ENCODE peak calls at places on chromosome 1, in five cellular contexts. One of them, this sample, is unnamed. For H3K36me3, the result is how much of the 10 kb centered on the place peaks cover.

GRCh38 chr1:3762873-3763228 is 9.7 kb upstream of the SMIM1 start:
- DNase-seq in mesenchymal stem cell: no peak
- DNase-seq in IMR-90: no peak
- DNase-seq in trophoblast cell: no peak
- DNase-seq in neuronal stem cell: no peak
- DNase-seq in this sample: no peak

GRCh38 chr1:115557715-115558114 is 84.1 kb upstream of the VANGL1 start:
- DNase-seq in mesenchymal stem cell: no peak
- DNase-seq in IMR-90: no peak
- DNase-seq in trophoblast cell: no peak
- DNase-seq in neuronal stem cell: no peak
- DNase-seq in this sample: peak

GRCh38 chr1:12121212-12122000 is 45.4 kb upstream of the TNFRSF1B start:
- DNase-seq in mesenchymal stem cell: peak
- DNase-seq in IMR-90: peak
- DNase-seq in trophoblast cell: peak
- DNase-seq in neuronal stem cell: no peak
- DNase-seq in this sample: no peak

GRCh38 chr1:41661428-41662060 is 177.1 kb upstream of the EDN2 start:
- DNase-seq in mesenchymal stem cell: no peak
- DNase-seq in IMR-90: no peak
- DNase-seq in trophoblast cell: no peak
- DNase-seq in neuronal stem cell: no peak
- DNase-seq in this sample: no peak

GRCh38 chr1:200176798-200177197 is 149.3 kb downstream of the NR5A2 start:
- DNase-seq in mesenchymal stem cell: no peak
- DNase-seq in IMR-90: no peak
- DNase-seq in trophoblast cell: no peak
- DNase-seq in neuronal stem cell: no peak
- DNase-seq in this sample: peak

GRCh38 chr1:184110253-184111204 is 59.0 kb downstream of the TSEN15 start:
- DNase-seq in mesenchymal stem cell: no peak
- DNase-seq in IMR-90: no peak
- DNase-seq in trophoblast cell: no peak
- DNase-seq in neuronal stem cell: no peak
- DNase-seq in this sample: peak

GRCh38 chr1:91307784-91308409 is 96.7 kb downstream of the HFM1 start:
- DNase-seq in mesenchymal stem cell: no peak
- DNase-seq in IMR-90: no peak
- DNase-seq in trophoblast cell: no peak
- DNase-seq in neuronal stem cell: no peak
- DNase-seq in this sample: no peak

GRCh38 chr1:31944205-31945089 is 6.3 kb upstream of the PTP4A2 start:
- DNase-seq in mesenchymal stem cell: peak
- DNase-seq in IMR-90: peak
- DNase-seq in trophoblast cell: peak
- DNase-seq in neuronal stem cell: peak
- DNase-seq in this sample: peak

GRCh38 chr1:150613061-150613920 is 16.1 kb downstream of the ENSA start:
- DNase-seq in mesenchymal stem cell: peak
- DNase-seq in IMR-90: peak
- DNase-seq in trophoblast cell: peak
- DNase-seq in neuronal stem cell: no peak
- DNase-seq in this sample: no peak

GRCh38 chr1:151508721-151509292 is 2.4 kb upstream of the CGN start:
- DNase-seq in mesenchymal stem cell: peak
- DNase-seq in IMR-90: no peak
- DNase-seq in trophoblast cell: peak
- DNase-seq in neuronal stem cell: no peak
- DNase-seq in this sample: peak

GRCh38 chr1:6134206-6134605 is 45.9 kb downstream of the CHD5 start:
- DNase-seq in mesenchymal stem cell: no peak
- DNase-seq in IMR-90: no peak
- DNase-seq in trophoblast cell: no peak
- DNase-seq in neuronal stem cell: no peak
- DNase-seq in this sample: no peak

GRCh38 chr1:218930879-218931278 is 242.8 kb upstream of the LYPLAL1 start:
- DNase-seq in mesenchymal stem cell: peak
- DNase-seq in IMR-90: peak
- DNase-seq in trophoblast cell: no peak
- DNase-seq in neuronal stem cell: no peak
- DNase-seq in this sample: no peak

GRCh38 chr1:208093754-208094719 is 150.1 kb downstream of the PLXNA2 start:
- DNase-seq in mesenchymal stem cell: peak
- DNase-seq in IMR-90: peak
- DNase-seq in trophoblast cell: peak
- DNase-seq in neuronal stem cell: peak
- DNase-seq in this sample: peak

GRCh38 chr1:5644281-5645134 is 347.7 kb downstream of the NPHP4 start:
- DNase-seq in mesenchymal stem cell: no peak
- DNase-seq in IMR-90: no peak
- DNase-seq in trophoblast cell: no peak
- DNase-seq in neuronal stem cell: no peak
- DNase-seq in this sample: no peak

GRCh38 chr1:222767152-222767571 is 30.2 kb downstream of the FAM177B start:
- DNase-seq in mesenchymal stem cell: no peak
- DNase-seq in IMR-90: no peak
- DNase-seq in trophoblast cell: no peak
- DNase-seq in neuronal stem cell: no peak
- DNase-seq in this sample: no peak

GRCh38 chr1:153431427-153431826 is 15.1 kb downstream of the S100A7A start:
- DNase-seq in mesenchymal stem cell: no peak
- DNase-seq in IMR-90: no peak
- DNase-seq in trophoblast cell: no peak
- DNase-seq in neuronal stem cell: no peak
- DNase-seq in this sample: no peak

GRCh38 chr1:23989249-23989648 is 9.1 kb upstream of the SRSF10 start:
- DNase-seq in mesenchymal stem cell: no peak
- DNase-seq in IMR-90: no peak
- DNase-seq in trophoblast cell: no peak
- DNase-seq in neuronal stem cell: no peak
- DNase-seq in this sample: no peak

GRCh38 chr1:47680815-47681475 is 243.1 kb downstream of the FOXD2 start:
- DNase-seq in mesenchymal stem cell: no peak
- DNase-seq in IMR-90: no peak
- DNase-seq in trophoblast cell: no peak
- DNase-seq in neuronal stem cell: no peak
- DNase-seq in this sample: no peak

GRCh38 chr1:217585577-217585976 is 45.3 kb downstream of the GPATCH2 start:
- DNase-seq in mesenchymal stem cell: peak
- DNase-seq in IMR-90: no peak
- DNase-seq in trophoblast cell: peak
- DNase-seq in neuronal stem cell: no peak
- DNase-seq in this sample: no peak

DNA sequence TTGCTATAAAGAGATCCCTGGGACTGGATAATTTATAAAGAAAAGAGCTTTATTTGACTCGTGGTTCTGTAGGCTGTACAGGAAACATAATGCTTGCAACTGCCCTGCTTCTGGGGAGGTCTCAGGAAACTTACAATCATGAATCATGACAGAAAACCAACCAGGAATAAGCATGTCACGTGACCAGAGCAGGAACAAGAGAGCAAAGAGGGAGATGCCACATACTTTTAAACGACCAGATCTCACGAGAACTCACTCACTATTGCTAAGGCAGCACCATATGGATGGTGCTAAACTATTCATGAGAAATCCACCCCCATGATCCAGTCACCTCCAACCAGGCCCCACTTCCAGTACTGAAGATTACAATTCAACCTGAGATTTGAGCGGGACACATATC is 49.8 kb upstream of the RCC1 start:
- DNase-seq in mesenchymal stem cell: peak
- DNase-seq in IMR-90: peak
- DNase-seq in trophoblast cell: peak
- DNase-seq in neuronal stem cell: no peak
- DNase-seq in this sample: peak
- H2AK5ac ChIP-seq in mesenchymal stem cell: no peak
- H2AK5ac ChIP-seq in IMR-90: peak
- H2AK5ac ChIP-seq in trophoblast cell: no peak
- H2AK5ac ChIP-seq in neuronal stem cell: no peak
- H2AK5ac ChIP-seq in this sample: no peak

GRCh38 chr1:169390303-169390702 is 22.3 kb downstream of the BLZF1 start:
- DNase-seq in mesenchymal stem cell: no peak
- DNase-seq in IMR-90: no peak
- DNase-seq in trophoblast cell: no peak
- DNase-seq in neuronal stem cell: no peak
- DNase-seq in this sample: no peak
- H3K36me3 ChIP-seq in mesenchymal stem cell: half or more
- H3K36me3 ChIP-seq in IMR-90: under half
- H3K36me3 ChIP-seq in trophoblast cell: under half
- H3K36me3 ChIP-seq in neuronal stem cell: under half
- H3K36me3 ChIP-seq in this sample: under half

GRCh38 chr1:226738421-226738994 is 574 bp downstream of the ITPKB start:
- DNase-seq in mesenchymal stem cell: peak
- DNase-seq in IMR-90: peak
- DNase-seq in trophoblast cell: peak
- DNase-seq in neuronal stem cell: no peak
- DNase-seq in this sample: peak

GRCh38 chr1:226736908-226737818 is 1.9 kb downstream of the ITPKB start:
- DNase-seq in mesenchymal stem cell: peak
- DNase-seq in IMR-90: peak
- DNase-seq in trophoblast cell: peak
- DNase-seq in neuronal stem cell: peak
- DNase-seq in this sample: peak

GRCh38 chr1:226738995-226739695 is at the start of gene ITPKB:
- DNase-seq in mesenchymal stem cell: peak
- DNase-seq in IMR-90: peak
- DNase-seq in trophoblast cell: peak
- DNase-seq in neuronal stem cell: no peak
- DNase-seq in this sample: peak

GRCh38 chr1:226736001-226736907 is 2.8 kb downstream of the ITPKB start:
- DNase-seq in mesenchymal stem cell: no peak
- DNase-seq in IMR-90: no peak
- DNase-seq in trophoblast cell: no peak
- DNase-seq in neuronal stem cell: no peak
- DNase-seq in this sample: peak

DNA sequence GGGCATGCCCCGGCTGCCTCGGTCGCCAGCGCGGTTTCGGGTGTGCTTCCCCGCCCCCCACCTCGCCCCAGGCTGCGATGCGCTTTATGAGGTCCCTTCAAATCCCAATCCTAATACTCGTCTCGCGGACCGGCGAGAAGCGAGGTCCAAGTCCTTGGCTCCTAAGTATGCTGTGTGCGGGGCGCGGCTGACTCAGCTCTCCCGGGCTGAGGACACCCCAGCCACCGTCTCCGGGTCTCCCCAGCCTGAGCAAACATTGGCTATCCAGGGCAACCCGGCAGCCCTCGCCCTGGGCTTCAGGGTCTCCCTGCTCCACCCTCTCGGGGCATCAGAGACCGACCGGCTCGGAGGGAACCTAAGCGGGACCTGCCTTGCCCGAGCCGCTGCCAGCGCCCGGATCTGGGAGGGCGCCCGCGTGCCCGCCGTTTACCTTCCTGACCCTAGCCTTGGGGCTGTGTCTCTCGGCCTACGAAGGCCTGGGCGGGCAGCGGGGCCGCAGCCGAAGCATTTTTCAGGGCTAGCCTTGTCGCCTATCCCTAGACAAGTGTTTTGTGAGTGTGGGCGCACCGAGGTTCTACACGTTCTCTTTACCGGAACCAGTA is 1.2 kb downstream of the ITPKB start:
- DNase-seq in mesenchymal stem cell: peak
- DNase-seq in IMR-90: peak
- DNase-seq in trophoblast cell: peak
- DNase-seq in neuronal stem cell: peak
- DNase-seq in this sample: peak
- H3K18ac ChIP-seq in mesenchymal stem cell: peak
- H3K18ac ChIP-seq in IMR-90: no peak
- H3K18ac ChIP-seq in trophoblast cell: peak
- H3K18ac ChIP-seq in neuronal stem cell: peak
- H3K18ac ChIP-seq in this sample: peak

GRCh38 chr1:38034871-38035270 is 11.7 kb downstream of the POU3F1 start:
- DNase-seq in mesenchymal stem cell: no peak
- DNase-seq in IMR-90: no peak
- DNase-seq in trophoblast cell: no peak
- DNase-seq in neuronal stem cell: no peak
- DNase-seq in this sample: no peak
- H2AK5ac ChIP-seq in mesenchymal stem cell: no peak
- H2AK5ac ChIP-seq in IMR-90: no peak
- H2AK5ac ChIP-seq in trophoblast cell: no peak
- H2AK5ac ChIP-seq in neuronal stem cell: peak
- H2AK5ac ChIP-seq in this sample: no peak

GRCh38 chr1:145849356-145850165 is 4.1 kb downstream of the NUDT17 start:
- DNase-seq in mesenchymal stem cell: peak
- DNase-seq in IMR-90: peak
- DNase-seq in trophoblast cell: no peak
- DNase-seq in neuronal stem cell: no peak
- DNase-seq in this sample: peak
- H3K36me3 ChIP-seq in mesenchymal stem cell: half or more
- H3K36me3 ChIP-seq in IMR-90: half or more
- H3K36me3 ChIP-seq in trophoblast cell: under half
- H3K36me3 ChIP-seq in neuronal stem cell: under half
- H3K36me3 ChIP-seq in this sample: under half

DNA sequence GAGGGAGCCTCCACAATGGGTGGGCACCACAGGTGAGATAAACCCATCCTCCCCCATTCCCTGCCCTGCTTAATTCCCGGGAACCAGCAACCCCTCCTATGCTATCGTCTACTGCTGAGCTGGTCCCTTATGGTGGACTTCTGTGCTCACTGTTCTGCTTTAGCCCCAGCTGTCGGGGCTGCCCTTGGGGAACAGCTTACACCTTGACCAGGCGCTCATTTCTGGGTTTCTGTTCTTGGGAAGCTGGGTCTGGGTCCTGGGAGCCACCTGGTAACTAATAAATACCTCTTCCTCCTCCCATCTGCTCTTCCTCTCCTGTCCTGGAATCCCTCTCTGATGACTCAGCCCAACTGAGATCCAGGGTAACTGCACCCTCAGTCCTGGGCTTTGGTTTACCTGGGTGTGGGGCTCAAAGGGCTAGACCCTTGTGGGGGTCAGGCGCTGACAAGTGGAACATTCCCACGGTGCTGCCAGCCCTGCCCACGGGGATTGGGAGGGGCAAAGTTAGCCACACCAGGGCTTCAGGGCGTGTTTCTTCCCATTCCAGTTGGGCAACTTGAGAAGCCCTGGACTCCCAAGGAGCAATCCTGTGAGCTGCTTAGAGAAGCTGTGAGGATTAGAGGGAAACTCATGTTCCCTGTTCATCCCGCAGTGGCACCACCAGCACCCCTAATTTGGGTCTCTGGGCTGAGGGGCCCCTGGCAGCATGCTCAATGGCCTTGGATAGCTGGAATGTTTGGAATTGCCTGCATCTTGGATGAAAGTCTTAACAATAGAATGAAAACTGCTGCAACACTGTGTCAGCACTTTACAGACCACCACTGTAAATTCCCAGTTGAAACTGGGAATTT is 1.6 kb downstream of the PCAT6 start:
- DNase-seq in mesenchymal stem cell: no peak
- DNase-seq in IMR-90: no peak
- DNase-seq in trophoblast cell: peak
- DNase-seq in neuronal stem cell: no peak
- DNase-seq in this sample: peak
- H3K18ac ChIP-seq in mesenchymal stem cell: no peak
- H3K18ac ChIP-seq in IMR-90: no peak
- H3K18ac ChIP-seq in trophoblast cell: peak
- H3K18ac ChIP-seq in neuronal stem cell: no peak
- H3K18ac ChIP-seq in this sample: no peak

This sample was measured in mesendoderm.